ENCODE peak calls at places on chromosome 4, in eight cellular contexts. X is NCI-H2029; N is Right ventricle myocardium superior; B is RWPE1; D is A549; J is adipocyte; C is stimulated activated CD4-positive, alpha-beta T cell treated with anti-CD3 and anti-CD28 coated beads, Interleukin-12 subunit alpha, Interleukin-12 subunit beta, amount 100 ng/mL, for 24 hours; F is lung. V is an unnamed sample.

GRCh38 chr4:174702974-174703478 is 126.0 kb downstream of the GLRA3 start:
- DNase-seq in X (no peak), N (no peak), B (no peak), D (no peak), J (peak; percentile 54), C (no peak), F (no peak), V (no peak)

GRCh38 chr4:123802082-123802658 is 405.6 kb downstream of the SPRY1 start:
- DNase-seq in X (no peak), N (no peak), B (no peak), D (no peak), J (no peak), C (no peak), F (no peak), V (no peak)

GRCh38 chr4:186144596-186145569 is 40.4 kb downstream of the FAM149A start:
- DNase-seq in X (no peak), N (peak; percentile 80), B (peak; percentile 37), D (peak; percentile 13), J (peak; percentile 83), C (no peak), F (no peak), V (peak; percentile 45)

GRCh38 chr4:119124314-119124713 is 11.3 kb upstream of the MYOZ2 start:
- DNase-seq in X (no peak), N (no peak), B (no peak), D (no peak), J (peak; percentile 77), C (no peak), F (no peak), V (peak; percentile 87)

GRCh38 chr4:118811008-118811764 is 24.7 kb downstream of the SEC24D start:
- DNase-seq in X (no peak), N (no peak), B (no peak), D (no peak), J (peak; percentile 75), C (no peak), F (no peak), V (peak; percentile 83)

GRCh38 chr4:101806914-101807313 is 16.4 kb downstream of the BANK1 start:
- DNase-seq in X (no peak), N (no peak), B (no peak), D (no peak), J (peak; percentile 39), C (no peak), F (no peak), V (peak; percentile 9)

GRCh38 chr4:84639143-84639542 is 56.2 kb downstream of the CDS1 start:
- DNase-seq in X (no peak), N (no peak), B (no peak), D (no peak), J (no peak), C (no peak), F (no peak), V (no peak)

GRCh38 chr4:177696438-177696966 is 254.3 kb upstream of the AGA start:
- DNase-seq in X (no peak), N (no peak), B (no peak), D (no peak), J (no peak), C (no peak), F (no peak), V (no peak)

GRCh38 chr4:108683479-108683878 is 33.1 kb downstream of the OSTC start:
- DNase-seq in X (no peak), N (no peak), B (peak; percentile 16), D (peak; percentile 2), J (peak; percentile 64), C (no peak), F (no peak), V (peak; percentile 38)

GRCh38 chr4:69830529-69831269 is 29.2 kb downstream of the SULT1E1 start:
- DNase-seq in X (peak; percentile 89), N (no peak), B (no peak), D (no peak), J (peak; percentile 26), C (no peak), F (no peak), V (no peak)

GRCh38 chr4:150818129-150818528 is 197.0 kb downstream of the LRBA start:
- DNase-seq in X (no peak), N (no peak), B (no peak), D (no peak), J (no peak), C (no peak), F (no peak), V (no peak)

GRCh38 chr4:1174941-1175634 is 2.7 kb upstream of the SPON2 start:
- DNase-seq in X (no peak), N (no peak), B (no peak), D (no peak), J (no peak), C (no peak), F (no peak), V (no peak)

GRCh38 chr4:26434030-26434639 is 56.1 kb downstream of the CCKAR start:
- DNase-seq in X (no peak), N (no peak), B (no peak), D (no peak), J (peak; percentile 55), C (no peak), F (no peak), V (peak; percentile 44)

GRCh38 chr4:48333587-48333986 is 7.7 kb upstream of the SLAIN2 start:
- DNase-seq in X (no peak), N (no peak), B (peak; percentile 36), D (no peak), J (no peak), C (no peak), F (no peak), V (no peak)

GRCh38 chr4:137420901-137421384 is 111.4 kb downstream of the PCDH18 start:
- DNase-seq in X (no peak), N (no peak), B (no peak), D (no peak), J (no peak), C (no peak), F (no peak), V (no peak)

GRCh38 chr4:187069398-187069797 is 345.7 kb upstream of the FAT1 start:
- DNase-seq in X (no peak), N (no peak), B (no peak), D (no peak), J (no peak), C (no peak), F (no peak), V (no peak)

GRCh38 chr4:6268650-6269399 is 825 bp upstream of the WFS1 start:
- DNase-seq in X (no peak), N (peak; percentile 30), B (no peak), D (no peak), J (no peak), C (no peak), F (no peak), V (no peak)

GRCh38 chr4:129344058-129344457 is 248.1 kb downstream of the C4orf33 start:
- DNase-seq in X (peak; percentile 10), N (no peak), B (peak; percentile 53), D (peak; percentile 13), J (peak; percentile 59), C (no peak), F (no peak), V (peak; percentile 10)

GRCh38 chr4:7287274-7287917 is 95.1 kb downstream of the SORCS2 start:
- DNase-seq in X (no peak), N (no peak), B (no peak), D (no peak), J (no peak), C (no peak), F (no peak), V (no peak)

GRCh38 chr4:25970241-25970675 is 56.2 kb downstream of the SMIM20 start:
- DNase-seq in X (no peak), N (peak; percentile 68), B (no peak), D (no peak), J (peak; percentile 18), C (no peak), F (no peak), V (peak; percentile 8)

GRCh38 chr4:121096174-121096573 is 23.8 kb upstream of the NDNF start:
- DNase-seq in X (no peak), N (no peak), B (no peak), D (no peak), J (no peak), C (no peak), F (no peak), V (no peak)

GRCh38 chr4:178632415-178632814 is 1190.2 kb upstream of the AGA start:
- DNase-seq in X (no peak), N (no peak), B (no peak), D (no peak), J (no peak), C (no peak), F (no peak), V (no peak)

GRCh38 chr4:123676550-123677229 is 280.1 kb downstream of the SPRY1 start:
- DNase-seq in X (peak; percentile 65), N (no peak), B (no peak), D (no peak), J (no peak), C (no peak), F (no peak), V (no peak)

GRCh38 chr4:54898163-54898562 is 227.2 kb downstream of the KDR start:
- DNase-seq in X (no peak), N (no peak), B (no peak), D (no peak), J (peak; percentile 22), C (no peak), F (no peak), V (peak; percentile 20)

GRCh38 chr4:39490322-39490721 is 31.5 kb downstream of the LIAS start:
- DNase-seq in X (no peak), N (no peak), B (no peak), D (no peak), J (no peak), C (no peak), F (no peak), V (no peak)

GRCh38 chr4:6855692-6856297 is 53.8 kb upstream of the TBC1D14 start:
- DNase-seq in X (peak; percentile 66), N (no peak), B (no peak), D (peak; percentile 19), J (peak; percentile 90), C (no peak), F (no peak), V (peak; percentile 93)

GRCh38 chr4:113539408-113539807 is 222.1 kb downstream of the CAMK2D start:
- DNase-seq in X (no peak), N (no peak), B (no peak), D (no peak), J (peak; percentile 50), C (no peak), F (no peak), V (peak; percentile 25)

GRCh38 chr4:30863031-30863430 is 142.9 kb downstream of the PCDH7 start:
- DNase-seq in X (no peak), N (no peak), B (peak; percentile 8), D (no peak), J (peak; percentile 60), C (no peak), F (no peak), V (no peak)

GRCh38 chr4:17347445-17347844 is 164.4 kb downstream of the QDPR start:
- DNase-seq in X (no peak), N (no peak), B (peak; percentile 4), D (peak; percentile 3), J (peak; percentile 64), C (no peak), F (no peak), V (peak; percentile 34)

GRCh38 chr4:108794136-108794535 is 31.3 kb upstream of the ETNPPL start:
- DNase-seq in X (no peak), N (no peak), B (no peak), D (no peak), J (peak; percentile 34), C (no peak), F (no peak), V (no peak)

GRCh38 chr4:68119921-68120320 is 9.7 kb downstream of the TMPRSS11F start:
- DNase-seq in X (no peak), N (no peak), B (no peak), D (no peak), J (no peak), C (no peak), F (no peak), V (no peak)

GRCh38 chr4:13126976-13127910 is 356.9 kb downstream of the RAB28 start:
- DNase-seq in X (peak; percentile 17), N (no peak), B (no peak), D (no peak), J (no peak), C (no peak), F (no peak), V (no peak)

GRCh38 chr4:155811171-155811570 is 52.4 kb downstream of the GUCY1B1 start:
- DNase-seq in X (no peak), N (no peak), B (no peak), D (no peak), J (no peak), C (no peak), F (no peak), V (no peak)

GRCh38 chr4:39587881-39588280 is 50.8 kb downstream of the SMIM14 start:
- DNase-seq in X (no peak), N (no peak), B (no peak), D (no peak), J (peak; percentile 54), C (no peak), F (no peak), V (peak; percentile 47)

V was measured in fibroblast of villous mesenchyme.